ENCODE peak calls at places on chromosomes 16 and 17, in five cellular contexts. One of them, this sample, is unnamed.

GRCh38 chr16:14196011-14196410 is 124.9 kb downstream of the MRTFB start:
- ATAC-seq in HepG2: no peak
- ATAC-seq in upper lobe of left lung: no peak
- ATAC-seq in K562: no peak
- ATAC-seq in A549: no peak
- ATAC-seq in this sample: no peak

GRCh38 chr16:84158455-84158854 is 13.3 kb downstream of the DNAAF1 start:
- ATAC-seq in K562: no peak
- ATAC-seq in A549: no peak
- ATAC-seq in HepG2: no peak
- ATAC-seq in upper lobe of left lung: no peak
- ATAC-seq in this sample: no peak

GRCh38 chr17:750431-751037 is 1.5 kb downstream of the GEMIN4 start:
- ATAC-seq in K562: peak; percentile 9
- ATAC-seq in HepG2: no peak
- ATAC-seq in upper lobe of left lung: no peak
- ATAC-seq in A549: no peak
- ATAC-seq in this sample: no peak

GRCh38 chr17:7858487-7858832 is 657 bp downstream of the CYB5D1 start:
- ATAC-seq in upper lobe of left lung: no peak
- ATAC-seq in HepG2: peak; percentile 64
- ATAC-seq in A549: peak; percentile 55
- ATAC-seq in K562: peak; percentile 55
- ATAC-seq in this sample: no peak

GRCh38 chr17:21539146-21539545 is 153.2 kb upstream of the KCNJ18 start:
- ATAC-seq in upper lobe of left lung: no peak
- ATAC-seq in HepG2: no peak
- ATAC-seq in K562: no peak
- ATAC-seq in A549: no peak
- ATAC-seq in this sample: no peak

GRCh38 chr17:65472602-65473001 is 88.8 kb downstream of the AXIN2 start:
- ATAC-seq in upper lobe of left lung: peak; percentile 67
- ATAC-seq in A549: no peak
- ATAC-seq in K562: no peak
- ATAC-seq in HepG2: no peak
- ATAC-seq in this sample: peak; percentile 94

GRCh38 chr17:80468222-80468621 is 8.2 kb downstream of the NPTX1 start:
- ATAC-seq in K562: peak; percentile 25
- ATAC-seq in HepG2: peak; percentile 20
- ATAC-seq in A549: no peak
- ATAC-seq in upper lobe of left lung: no peak
- ATAC-seq in this sample: no peak

GRCh38 chr16:1067629-1068028 is 4.9 kb upstream of the SSTR5 start:
- ATAC-seq in K562: no peak
- ATAC-seq in upper lobe of left lung: no peak
- ATAC-seq in HepG2: no peak
- ATAC-seq in A549: no peak
- ATAC-seq in this sample: no peak

GRCh38 chr17:17754719-17755686 is 73.7 kb downstream of the RAI1 start:
- ATAC-seq in K562: no peak
- ATAC-seq in A549: no peak
- ATAC-seq in HepG2: no peak
- ATAC-seq in upper lobe of left lung: no peak
- ATAC-seq in this sample: no peak

GRCh38 chr16:89366561-89367537 is 123.5 kb downstream of the ANKRD11 start:
- ATAC-seq in HepG2: no peak
- ATAC-seq in A549: no peak
- ATAC-seq in K562: no peak
- ATAC-seq in upper lobe of left lung: no peak
- ATAC-seq in this sample: no peak

GRCh38 chr16:85315871-85316270 is 203.6 kb upstream of the CIBAR2 start:
- ATAC-seq in upper lobe of left lung: no peak
- ATAC-seq in HepG2: no peak
- ATAC-seq in K562: no peak
- ATAC-seq in A549: no peak
- ATAC-seq in this sample: no peak

GRCh38 chr16:86016201-86016965 is 117.4 kb downstream of the IRF8 start:
- ATAC-seq in K562: peak; percentile 76
- ATAC-seq in A549: peak; percentile 89
- ATAC-seq in upper lobe of left lung: peak; percentile 67
- ATAC-seq in HepG2: peak; percentile 81
- ATAC-seq in this sample: peak; percentile 20

GRCh38 chr16:72903176-72903575 is 144.8 kb downstream of the ZFHX3 start:
- ATAC-seq in upper lobe of left lung: no peak
- ATAC-seq in A549: no peak
- ATAC-seq in K562: no peak
- ATAC-seq in HepG2: no peak
- ATAC-seq in this sample: no peak

GRCh38 chr17:14604920-14605599 is 304.2 kb downstream of the HS3ST3B1 start:
- ATAC-seq in HepG2: no peak
- ATAC-seq in K562: no peak
- ATAC-seq in upper lobe of left lung: peak; percentile 91
- ATAC-seq in A549: no peak
- ATAC-seq in this sample: peak; percentile 74

GRCh38 chr17:78957076-78957475 is 22.6 kb downstream of the LGALS3BP start:
- ATAC-seq in A549: no peak
- ATAC-seq in K562: no peak
- ATAC-seq in upper lobe of left lung: no peak
- ATAC-seq in HepG2: no peak
- ATAC-seq in this sample: no peak

GRCh38 chr17:19753049-19753444 is 4.9 kb upstream of the ALDH3A1 start:
- ATAC-seq in K562: no peak
- ATAC-seq in A549: peak; percentile 90
- ATAC-seq in HepG2: peak; percentile 19
- ATAC-seq in upper lobe of left lung: peak; percentile 83
- ATAC-seq in this sample: peak; percentile 86

GRCh38 chr17:35345926-35346771 is 27.3 kb downstream of the SLFN11 start:
- ATAC-seq in K562: no peak
- ATAC-seq in A549: peak; percentile 51
- ATAC-seq in HepG2: peak; percentile 48
- ATAC-seq in upper lobe of left lung: peak; percentile 94
- ATAC-seq in this sample: peak; percentile 88

GRCh38 chr16:22006636-22007035 is 1.3 kb upstream of the MOSMO start:
- ATAC-seq in K562: no peak
- ATAC-seq in upper lobe of left lung: no peak
- ATAC-seq in A549: no peak
- ATAC-seq in HepG2: no peak
- ATAC-seq in this sample: no peak

GRCh38 chr16:22010902-22011301 is 3.0 kb downstream of the MOSMO start:
- ATAC-seq in HepG2: no peak
- ATAC-seq in A549: no peak
- ATAC-seq in K562: no peak
- ATAC-seq in upper lobe of left lung: no peak
- ATAC-seq in this sample: no peak

GRCh38 chr16:22007509-22008214 is at the start of gene MOSMO:
- ATAC-seq in upper lobe of left lung: peak; percentile 96
- ATAC-seq in A549: peak; percentile 90
- ATAC-seq in HepG2: peak; percentile 88
- ATAC-seq in K562: peak; percentile 94
- ATAC-seq in this sample: peak; percentile 95

GRCh38 chr16:22007159-22007508 is 777 bp upstream of the MOSMO start:
- ATAC-seq in HepG2: peak; percentile 34
- ATAC-seq in K562: no peak
- ATAC-seq in upper lobe of left lung: no peak
- ATAC-seq in A549: peak; percentile 21
- ATAC-seq in this sample: no peak

DNA sequence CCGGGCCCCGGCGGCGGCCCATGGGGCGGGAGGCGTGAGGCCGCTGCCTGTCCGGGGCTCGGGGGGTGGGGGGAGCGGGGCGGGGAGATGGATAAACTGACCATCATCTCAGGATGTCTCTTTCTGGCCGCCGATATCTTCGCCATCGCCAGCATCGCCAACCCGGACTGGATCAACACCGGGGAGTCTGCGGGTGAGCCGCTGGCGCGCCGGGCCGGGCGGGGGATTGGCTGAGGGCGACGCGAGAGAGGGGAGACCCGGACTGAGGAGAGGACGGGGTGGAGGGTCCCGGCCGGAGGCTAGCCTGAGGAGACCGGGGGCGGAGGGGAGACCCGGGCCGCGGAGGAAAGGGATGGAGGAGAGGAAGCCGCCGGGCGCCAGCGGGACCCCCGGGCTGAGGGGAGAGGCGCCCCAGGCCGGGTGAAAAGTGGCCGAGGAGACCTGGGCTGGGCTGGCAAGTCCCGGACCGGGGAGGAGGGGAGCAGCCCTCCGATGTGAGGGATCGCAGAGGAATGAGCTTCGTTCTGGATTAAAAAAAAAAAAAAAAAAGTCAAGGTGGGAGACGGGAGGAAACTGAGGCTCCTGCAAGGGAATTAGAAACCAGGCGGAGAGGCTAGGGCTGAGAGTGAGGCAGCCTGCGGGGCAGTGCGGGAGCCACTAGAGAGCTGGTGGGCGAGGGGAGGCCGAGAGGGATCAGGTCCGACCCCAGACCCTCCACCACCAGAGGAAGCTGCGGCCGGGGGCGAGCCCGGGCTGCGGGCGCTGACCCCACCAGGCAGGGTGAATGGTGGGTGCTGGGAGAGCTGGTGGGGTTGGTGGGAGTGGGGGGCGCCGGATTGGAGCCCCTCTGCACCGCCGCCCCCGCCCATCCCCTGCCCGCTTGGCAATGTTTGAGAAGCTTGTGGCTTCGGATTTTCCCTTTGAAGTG is 568 bp downstream of the MOSMO start:
- ATAC-seq in A549: peak; percentile 38
- ATAC-seq in upper lobe of left lung: peak; percentile 45
- ATAC-seq in HepG2: peak; percentile 13
- ATAC-seq in K562: peak; percentile 11
- ATAC-seq in this sample: peak; percentile 37
- TF ChIP-seq CTCF in A549: no peak
- TF ChIP-seq CTCF in upper lobe of left lung: no peak
- TF ChIP-seq CTCF in HepG2: no peak
- TF ChIP-seq CTCF in K562: no peak
- TF ChIP-seq CTCF in this sample: no peak

GRCh38 chr17:83149761-83150251 is 70.4 kb downstream of the METRNL start:
- ATAC-seq in HepG2: no peak
- ATAC-seq in upper lobe of left lung: no peak
- ATAC-seq in A549: no peak
- ATAC-seq in K562: peak; percentile 43
- ATAC-seq in this sample: no peak

GRCh38 chr17:83147285-83147684 is 67.9 kb downstream of the METRNL start:
- ATAC-seq in upper lobe of left lung: no peak
- ATAC-seq in K562: no peak
- ATAC-seq in HepG2: no peak
- ATAC-seq in A549: no peak
- ATAC-seq in this sample: no peak

GRCh38 chr17:83149326-83149725 is 69.9 kb downstream of the METRNL start:
- ATAC-seq in HepG2: no peak
- ATAC-seq in upper lobe of left lung: no peak
- ATAC-seq in A549: no peak
- ATAC-seq in K562: no peak
- ATAC-seq in this sample: no peak

GRCh38 chr17:83150369-83151055 is 71.1 kb downstream of the METRNL start:
- ATAC-seq in upper lobe of left lung: no peak
- ATAC-seq in K562: no peak
- ATAC-seq in A549: no peak
- ATAC-seq in HepG2: no peak
- ATAC-seq in this sample: no peak

DNA sequence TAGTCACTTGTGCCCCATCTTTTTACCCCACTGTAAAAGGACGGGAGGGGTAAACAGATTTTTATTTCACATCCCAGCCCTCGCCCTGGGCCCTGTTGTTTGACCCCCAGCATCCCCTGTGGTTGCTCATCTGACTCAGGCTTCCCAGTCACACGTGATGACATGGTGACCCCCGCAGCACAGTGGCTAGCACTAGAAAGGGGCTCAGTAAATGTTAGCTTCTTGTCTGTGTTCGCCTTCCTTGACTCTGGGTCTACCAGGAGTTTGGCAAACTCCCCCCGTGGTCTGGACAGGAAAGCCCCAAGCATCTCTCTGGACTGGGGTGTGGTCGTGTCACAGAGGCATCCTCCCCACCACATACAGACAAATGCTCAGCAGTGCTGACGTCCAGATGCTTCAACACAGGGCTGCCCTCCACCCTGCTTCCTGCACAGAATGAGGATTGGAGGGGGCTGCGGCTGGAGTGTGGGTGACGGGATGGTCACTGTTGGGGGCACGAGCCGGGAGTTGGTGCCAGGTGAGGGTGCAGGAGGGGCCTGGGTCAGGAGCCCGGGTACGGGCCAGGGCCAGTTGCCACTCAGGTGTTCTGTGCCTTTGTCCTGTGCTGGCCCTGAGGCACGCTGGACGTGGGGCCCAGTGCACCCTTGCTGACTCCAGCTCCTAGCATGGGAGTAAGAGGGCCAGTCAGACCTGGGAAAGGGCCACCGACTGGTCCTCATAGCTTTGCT is 69.1 kb downstream of the METRNL start:
- ATAC-seq in upper lobe of left lung: no peak
- ATAC-seq in K562: no peak
- ATAC-seq in HepG2: no peak
- ATAC-seq in A549: no peak
- ATAC-seq in this sample: no peak
- H3K9me3 ChIP-seq in upper lobe of left lung: no peaks in the 10 kb centered on the region
- H3K9me3 ChIP-seq in K562: no peaks in the 10 kb centered on the region
- H3K9me3 ChIP-seq in HepG2: no peaks in the 10 kb centered on the region
- H3K9me3 ChIP-seq in A549: no peaks in the 10 kb centered on the region
- H3K9me3 ChIP-seq in this sample: no peaks in the 10 kb centered on the region

GRCh38 chr17:69061901-69062556 is 1.3 kb upstream of the ABCA9 start:
- ATAC-seq in upper lobe of left lung: no peak
- ATAC-seq in K562: no peak
- ATAC-seq in A549: no peak
- ATAC-seq in HepG2: no peak
- ATAC-seq in this sample: no peak

GRCh38 chr17:69059458-69060205 is 1.1 kb downstream of the ABCA9 start:
- ATAC-seq in A549: no peak
- ATAC-seq in K562: no peak
- ATAC-seq in upper lobe of left lung: no peak
- ATAC-seq in HepG2: no peak
- ATAC-seq in this sample: no peak

GRCh38 chr17:69058165-69058564 is 2.6 kb downstream of the ABCA9 start:
- ATAC-seq in A549: peak; percentile 49
- ATAC-seq in upper lobe of left lung: no peak
- ATAC-seq in HepG2: no peak
- ATAC-seq in K562: peak; percentile 95
- ATAC-seq in this sample: no peak

GRCh38 chr17:69062860-69063621 is 2.3 kb upstream of the ABCA9 start:
- ATAC-seq in HepG2: no peak
- ATAC-seq in upper lobe of left lung: no peak
- ATAC-seq in K562: no peak
- ATAC-seq in A549: no peak
- ATAC-seq in this sample: no peak

DNA sequence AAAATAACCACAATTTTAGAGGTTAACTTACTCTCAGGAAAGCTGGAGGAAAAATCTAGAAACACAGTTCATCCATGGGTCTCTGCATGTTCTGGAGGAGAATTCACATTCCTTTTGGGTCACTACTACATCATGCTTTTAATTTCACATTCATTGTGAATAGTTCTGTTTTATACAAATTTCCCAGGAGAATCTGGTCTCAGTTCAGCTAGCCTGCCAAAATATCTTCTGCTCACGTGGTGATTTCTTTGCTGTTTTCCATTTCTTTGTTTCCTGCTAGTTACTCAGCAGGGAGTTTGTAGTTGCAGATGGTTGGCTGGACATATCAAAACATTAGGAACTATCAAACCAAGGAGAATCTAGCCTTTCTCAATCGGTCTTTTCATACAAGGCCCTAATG is at the start of gene ABCA9:
- ATAC-seq in A549: no peak
- ATAC-seq in K562: no peak
- ATAC-seq in HepG2: no peak
- ATAC-seq in upper lobe of left lung: peak; percentile 85
- ATAC-seq in this sample: peak; percentile 89
- TF ChIP-seq EP300 in A549: no peak
- TF ChIP-seq EP300 in K562: no peak
- TF ChIP-seq EP300 in HepG2: no peak
- TF ChIP-seq EP300 in upper lobe of left lung: no peak
- TF ChIP-seq EP300 in this sample: no peak

GRCh38 chr17:58357312-58358297 is 5.6 kb upstream of the SUPT4H1 start:
- ATAC-seq in HepG2: no peak
- ATAC-seq in A549: no peak
- ATAC-seq in upper lobe of left lung: no peak
- ATAC-seq in K562: no peak
- ATAC-seq in this sample: no peak
- TF ChIP-seq CTCF in HepG2: no peak
- TF ChIP-seq CTCF in A549: no peak
- TF ChIP-seq CTCF in upper lobe of left lung: no peak
- TF ChIP-seq CTCF in K562: no peak
- TF ChIP-seq CTCF in this sample: no peak